ENCODE peak calls at places on chromosomes 13 and 19, in ten cellular contexts. P is NCI-H460; J is suprapubic skin; F is Calu3; R is aorta; Z is T-helper 1 cell; A is non-pigmented ciliary epithelial cell; D is neural crest cell; Y is stimulated activated CD8-positive, alpha-beta memory T cell treated with anti-CD3 and anti-CD28 coated beads, Interleukin-2, amount 100 ng/mL, for 48 hours; O is nephron progenitor cell. I is an unnamed sample.
A peak's percentile ranks its signal among the peaks of the same experiment; 100 is the strongest.

GRCh38 chr19:2820112-2820702 is 539 bp downstream of the ZNF554 start:
- DNase-seq in J (no peak), R (no peak), O (no peak), Z (no peak), A (no peak), F (no peak), P (no peak), D (peak; percentile 29), Y (no peak), I (no peak)

GRCh38 chr19:4445963-4446668 is 11.5 kb downstream of the UBXN6 start:
- DNase-seq in P (no peak), O (no peak), J (no peak), F (no peak), Y (no peak), D (no peak), Z (no peak), R (no peak), A (no peak), I (no peak)

GRCh38 chr19:18771328-18772242 is 19.5 kb downstream of the COMP start:
- DNase-seq in P (no peak), Y (no peak), J (no peak), A (no peak), O (no peak), Z (no peak), D (no peak), F (no peak), R (no peak), I (no peak)

GRCh38 chr19:18502633-18503294 is 19.1 kb downstream of the ELL start:
- DNase-seq in R (peak; percentile 81), J (no peak), P (no peak), Y (no peak), D (no peak), Z (no peak), F (no peak), O (no peak), A (no peak), I (no peak)

GRCh38 chr13:101454767-101455166 is 2.3 kb downstream of the ITGBL1 start:
- DNase-seq in A (no peak), O (no peak), J (no peak), Y (no peak), R (no peak), Z (no peak), D (no peak), F (no peak), P (no peak), I (no peak)

GRCh38 chr19:38793186-38793585 is 4.2 kb downstream of the LGALS7B start:
- DNase-seq in J (no peak), R (no peak), Y (no peak), P (no peak), Z (no peak), A (peak; percentile 20), D (no peak), O (no peak), F (no peak), I (no peak)

GRCh38 chr19:48752511-48753365 is at the start of gene FUT1:
- DNase-seq in F (peak; percentile 97), Y (no peak), O (peak; percentile 70), Z (peak; percentile 34), D (no peak), A (no peak), P (no peak), J (no peak), R (peak; percentile 69), I (no peak)

GRCh38 chr19:47023448-47023794 is 3.8 kb downstream of the NPAS1 start:
- DNase-seq in P (no peak), J (no peak), D (no peak), R (no peak), F (no peak), Y (no peak), A (no peak), Z (no peak), O (no peak), I (no peak)

GRCh38 chr13:59447846-59448620 is 715.7 kb downstream of the DIAPH3 start:
- DNase-seq in P (no peak), Z (no peak), J (no peak), A (no peak), F (no peak), O (no peak), R (no peak), D (no peak), Y (no peak), I (peak; percentile 77)

GRCh38 chr13:29165840-29166239 is 345.7 kb downstream of the MTUS2 start:
- DNase-seq in F (no peak), Y (no peak), A (no peak), O (no peak), J (no peak), P (no peak), D (no peak), Z (no peak), R (no peak), I (no peak)

GRCh38 chr19:17797397-17798201 is 2.7 kb downstream of the B3GNT3 start:
- DNase-seq in O (no peak), Z (no peak), F (peak; percentile 85), J (no peak), P (peak; percentile 54), D (no peak), Y (peak; percentile 29), R (no peak), A (no peak), I (peak; percentile 12)

GRCh38 chr19:19304186-19304975 is 15.9 kb downstream of the SUGP1 start:
- DNase-seq in D (no peak), Z (no peak), P (no peak), Y (no peak), J (no peak), A (no peak), R (no peak), O (no peak), F (no peak), I (no peak)

GRCh38 chr19:36221474-36221873 is 6.6 kb downstream of the ZNF146 start:
- DNase-seq in J (no peak), A (no peak), Z (no peak), F (no peak), D (no peak), P (no peak), R (no peak), Y (no peak), O (no peak), I (no peak)

GRCh38 chr13:41696163-41697003 is 239.0 kb downstream of the RGCC start:
- DNase-seq in A (peak; percentile 98), D (no peak), Z (no peak), R (no peak), P (peak; percentile 83), J (no peak), Y (no peak), F (no peak), O (no peak), I (peak; percentile 25)

GRCh38 chr19:41521860-41522555 is 54.0 kb upstream of the CEACAM21 start:
- DNase-seq in O (no peak), Y (no peak), D (no peak), A (no peak), R (no peak), P (no peak), F (peak; percentile 21), J (no peak), Z (peak; percentile 25), I (no peak)

GRCh38 chr19:31262673-31263308 is 86.4 kb downstream of the TSHZ3 start:
- DNase-seq in Z (no peak), J (no peak), A (no peak), D (no peak), O (no peak), Y (no peak), R (no peak), F (no peak), P (no peak), I (no peak)

GRCh38 chr19:10662384-10663251 is 8.5 kb downstream of the ILF3 start:
- DNase-seq in Z (no peak), Y (no peak), R (no peak), F (no peak), A (no peak), P (no peak), J (no peak), O (no peak), D (no peak), I (no peak)

GRCh38 chr19:3375221-3376088 is 9.1 kb downstream of the NFIC start:
- DNase-seq in A (no peak), D (no peak), F (no peak), Y (no peak), O (no peak), J (peak; percentile 90), Z (no peak), P (no peak), R (peak; percentile 92), I (no peak)

GRCh38 chr13:46057251-46058015 is 4.9 kb upstream of the ZC3H13 start:
- DNase-seq in P (no peak), A (no peak), O (no peak), F (no peak), D (no peak), Z (no peak), R (no peak), J (no peak), Y (no peak), I (peak; percentile 91)

GRCh38 chr13:95536629-95537241 is 15.8 kb upstream of the CLDN10 start:
- DNase-seq in R (no peak), D (no peak), Z (no peak), P (peak; percentile 26), A (no peak), O (no peak), J (no peak), F (no peak), Y (no peak), I (no peak)

GRCh38 chr19:19642506-19643157 is 825 bp downstream of the GMIP start:
- DNase-seq in F (no peak), Y (peak; percentile 45), P (no peak), D (no peak), Z (no peak), A (no peak), O (no peak), J (no peak), R (no peak), I (peak; percentile 31)

I was measured in COLO829.